ENCODE peak calls at places on chromosomes 16 and 17, in eight cellular contexts. One of them, this sample, is unnamed.

GRCh38 chr16:87790278-87791023 is 24.7 kb upstream of the KLHDC4 start:
- DNase-seq in IMR-90: peak; percentile 33
- DNase-seq in aorta: no peak
- DNase-seq in GM23248: no peak
- DNase-seq in HAP-1: no peak
- DNase-seq in naive thymus-derived CD4-positive, alpha-beta T cell: no peak
- DNase-seq in fibroblast of mammary gland: no peak
- DNase-seq in HL-60: no peak
- DNase-seq in this sample: peak; percentile 88

GRCh38 chr16:21256636-21257035 is 21.5 kb downstream of the CRYM start:
- DNase-seq in HL-60: no peak
- DNase-seq in HAP-1: no peak
- DNase-seq in fibroblast of mammary gland: no peak
- DNase-seq in aorta: no peak
- DNase-seq in GM23248: no peak
- DNase-seq in naive thymus-derived CD4-positive, alpha-beta T cell: no peak
- DNase-seq in IMR-90: no peak
- DNase-seq in this sample: no peak

GRCh38 chr16:55189975-55190636 is 133.9 kb upstream of the IRX6 start:
- DNase-seq in IMR-90: no peak
- DNase-seq in aorta: no peak
- DNase-seq in HAP-1: no peak
- DNase-seq in fibroblast of mammary gland: no peak
- DNase-seq in naive thymus-derived CD4-positive, alpha-beta T cell: no peak
- DNase-seq in HL-60: no peak
- DNase-seq in GM23248: no peak
- DNase-seq in this sample: no peak

GRCh38 chr16:70635356-70636016 is 10.9 kb upstream of the IL34 start:
- DNase-seq in naive thymus-derived CD4-positive, alpha-beta T cell: no peak
- DNase-seq in aorta: no peak
- DNase-seq in IMR-90: peak; percentile 84
- DNase-seq in GM23248: peak; percentile 88
- DNase-seq in fibroblast of mammary gland: peak; percentile 75
- DNase-seq in HL-60: no peak
- DNase-seq in HAP-1: peak; percentile 15
- DNase-seq in this sample: peak; percentile 57

GRCh38 chr16:3654249-3654991 is at the start of gene DNASE1:
- DNase-seq in HL-60: peak; percentile 72
- DNase-seq in IMR-90: peak; percentile 36
- DNase-seq in GM23248: peak; percentile 77
- DNase-seq in aorta: peak; percentile 81
- DNase-seq in naive thymus-derived CD4-positive, alpha-beta T cell: peak; percentile 32
- DNase-seq in fibroblast of mammary gland: peak; percentile 68
- DNase-seq in HAP-1: peak; percentile 46
- DNase-seq in this sample: peak; percentile 78

GRCh38 chr16:11967195-11967911 is 2.3 kb downstream of the TNFRSF17 start:
- DNase-seq in naive thymus-derived CD4-positive, alpha-beta T cell: no peak
- DNase-seq in HL-60: no peak
- DNase-seq in HAP-1: no peak
- DNase-seq in fibroblast of mammary gland: no peak
- DNase-seq in GM23248: no peak
- DNase-seq in aorta: no peak
- DNase-seq in IMR-90: no peak
- DNase-seq in this sample: no peak

GRCh38 chr16:22386976-22387375 is 12.6 kb upstream of the CDR2 start:
- DNase-seq in HAP-1: no peak
- DNase-seq in naive thymus-derived CD4-positive, alpha-beta T cell: no peak
- DNase-seq in aorta: no peak
- DNase-seq in fibroblast of mammary gland: peak; percentile 92
- DNase-seq in IMR-90: peak; percentile 95
- DNase-seq in HL-60: no peak
- DNase-seq in GM23248: peak; percentile 88
- DNase-seq in this sample: no peak

GRCh38 chr16:12086861-12087260 is 110.3 kb downstream of the SNX29 start:
- DNase-seq in fibroblast of mammary gland: no peak
- DNase-seq in aorta: peak; percentile 4
- DNase-seq in naive thymus-derived CD4-positive, alpha-beta T cell: no peak
- DNase-seq in HAP-1: no peak
- DNase-seq in GM23248: no peak
- DNase-seq in IMR-90: no peak
- DNase-seq in HL-60: no peak
- DNase-seq in this sample: no peak

GRCh38 chr16:35735403-35736251 is 2276.2 kb downstream of the TP53TG3F start:
- DNase-seq in HAP-1: no peak
- DNase-seq in GM23248: no peak
- DNase-seq in HL-60: no peak
- DNase-seq in fibroblast of mammary gland: no peak
- DNase-seq in aorta: no peak
- DNase-seq in naive thymus-derived CD4-positive, alpha-beta T cell: no peak
- DNase-seq in IMR-90: no peak
- DNase-seq in this sample: no peak

GRCh38 chr16:19008770-19009169 is 25.0 kb downstream of the TMC7 start:
- DNase-seq in IMR-90: peak; percentile 72
- DNase-seq in naive thymus-derived CD4-positive, alpha-beta T cell: no peak
- DNase-seq in HL-60: peak; percentile 3
- DNase-seq in GM23248: peak; percentile 75
- DNase-seq in aorta: no peak
- DNase-seq in HAP-1: no peak
- DNase-seq in fibroblast of mammary gland: peak; percentile 89
- DNase-seq in this sample: peak; percentile 48

GRCh38 chr17:79065105-79065670 is 9.4 kb upstream of the ENGASE start:
- DNase-seq in naive thymus-derived CD4-positive, alpha-beta T cell: peak; percentile 45
- DNase-seq in HL-60: peak; percentile 50
- DNase-seq in aorta: peak; percentile 53
- DNase-seq in IMR-90: peak; percentile 32
- DNase-seq in fibroblast of mammary gland: peak; percentile 54
- DNase-seq in GM23248: peak; percentile 57
- DNase-seq in HAP-1: peak; percentile 35
- DNase-seq in this sample: peak; percentile 43

GRCh38 chr17:40303706-40304450 is 5.1 kb upstream of the RARA start:
- DNase-seq in naive thymus-derived CD4-positive, alpha-beta T cell: no peak
- DNase-seq in aorta: no peak
- DNase-seq in GM23248: peak; percentile 96
- DNase-seq in HL-60: no peak
- DNase-seq in fibroblast of mammary gland: peak; percentile 81
- DNase-seq in IMR-90: peak; percentile 50
- DNase-seq in HAP-1: no peak
- DNase-seq in this sample: peak; percentile 64

GRCh38 chr16:9599415-9600110 is 508.1 kb downstream of the HAPSTR1 start:
- DNase-seq in HL-60: no peak
- DNase-seq in fibroblast of mammary gland: no peak
- DNase-seq in GM23248: no peak
- DNase-seq in naive thymus-derived CD4-positive, alpha-beta T cell: no peak
- DNase-seq in aorta: no peak
- DNase-seq in IMR-90: no peak
- DNase-seq in HAP-1: no peak
- DNase-seq in this sample: no peak

GRCh38 chr17:7208027-7208571 is 11.5 kb downstream of the DLG4 start:
- DNase-seq in aorta: no peak
- DNase-seq in HL-60: no peak
- DNase-seq in HAP-1: no peak
- DNase-seq in IMR-90: no peak
- DNase-seq in naive thymus-derived CD4-positive, alpha-beta T cell: no peak
- DNase-seq in fibroblast of mammary gland: no peak
- DNase-seq in GM23248: no peak
- DNase-seq in this sample: no peak

GRCh38 chr17:4897785-4898184 is 1.6 kb upstream of the C17orf107 start:
- DNase-seq in IMR-90: no peak
- DNase-seq in naive thymus-derived CD4-positive, alpha-beta T cell: no peak
- DNase-seq in HAP-1: no peak
- DNase-seq in fibroblast of mammary gland: no peak
- DNase-seq in aorta: no peak
- DNase-seq in GM23248: no peak
- DNase-seq in HL-60: no peak
- DNase-seq in this sample: no peak

GRCh38 chr16:14307059-14307531 is 236.0 kb downstream of the MRTFB start:
- DNase-seq in naive thymus-derived CD4-positive, alpha-beta T cell: no peak
- DNase-seq in fibroblast of mammary gland: no peak
- DNase-seq in HL-60: no peak
- DNase-seq in GM23248: peak; percentile 34
- DNase-seq in HAP-1: no peak
- DNase-seq in IMR-90: no peak
- DNase-seq in aorta: peak; percentile 64
- DNase-seq in this sample: no peak

GRCh38 chr16:79970551-79971236 is 370.2 kb upstream of the MAF start:
- DNase-seq in naive thymus-derived CD4-positive, alpha-beta T cell: no peak
- DNase-seq in HAP-1: no peak
- DNase-seq in fibroblast of mammary gland: peak; percentile 25
- DNase-seq in GM23248: peak; percentile 3
- DNase-seq in HL-60: no peak
- DNase-seq in IMR-90: no peak
- DNase-seq in aorta: no peak
- DNase-seq in this sample: peak; percentile 13

GRCh38 chr16:66521951-66522771 is 27.8 kb downstream of the TK2 start:
- DNase-seq in naive thymus-derived CD4-positive, alpha-beta T cell: peak; percentile 53
- DNase-seq in HL-60: peak; percentile 94
- DNase-seq in fibroblast of mammary gland: peak; percentile 67
- DNase-seq in IMR-90: peak; percentile 76
- DNase-seq in HAP-1: no peak
- DNase-seq in aorta: peak; percentile 75
- DNase-seq in GM23248: peak; percentile 75
- DNase-seq in this sample: peak; percentile 81

GRCh38 chr17:73309727-73310555 is 1.9 kb downstream of the CDC42EP4 start:
- DNase-seq in HL-60: peak; percentile 56
- DNase-seq in naive thymus-derived CD4-positive, alpha-beta T cell: no peak
- DNase-seq in fibroblast of mammary gland: no peak
- DNase-seq in IMR-90: no peak
- DNase-seq in GM23248: peak; percentile 58
- DNase-seq in aorta: no peak
- DNase-seq in HAP-1: peak; percentile 58
- DNase-seq in this sample: no peak

GRCh38 chr17:19495828-19496227 is 37.8 kb upstream of the SLC47A1 start:
- DNase-seq in fibroblast of mammary gland: no peak
- DNase-seq in HL-60: no peak
- DNase-seq in GM23248: no peak
- DNase-seq in naive thymus-derived CD4-positive, alpha-beta T cell: no peak
- DNase-seq in aorta: no peak
- DNase-seq in HAP-1: no peak
- DNase-seq in IMR-90: no peak
- DNase-seq in this sample: no peak

GRCh38 chr16:77443834-77444460 is 9.1 kb upstream of the ADAMTS18 start:
- DNase-seq in naive thymus-derived CD4-positive, alpha-beta T cell: no peak
- DNase-seq in HAP-1: no peak
- DNase-seq in HL-60: no peak
- DNase-seq in aorta: no peak
- DNase-seq in GM23248: no peak
- DNase-seq in IMR-90: no peak
- DNase-seq in fibroblast of mammary gland: no peak
- DNase-seq in this sample: no peak

GRCh38 chr17:20063665-20064648 is 54.8 kb downstream of the SPECC1 start:
- DNase-seq in aorta: peak; percentile 90
- DNase-seq in fibroblast of mammary gland: peak; percentile 97
- DNase-seq in HAP-1: peak; percentile 35
- DNase-seq in naive thymus-derived CD4-positive, alpha-beta T cell: no peak
- DNase-seq in HL-60: peak; percentile 89
- DNase-seq in IMR-90: peak; percentile 87
- DNase-seq in GM23248: peak; percentile 93
- DNase-seq in this sample: peak; percentile 85

GRCh38 chr16:87661561-87661960 is 59.3 kb downstream of the JPH3 start:
- DNase-seq in HL-60: peak; percentile 86
- DNase-seq in fibroblast of mammary gland: peak; percentile 36
- DNase-seq in naive thymus-derived CD4-positive, alpha-beta T cell: no peak
- DNase-seq in aorta: no peak
- DNase-seq in GM23248: peak; percentile 69
- DNase-seq in HAP-1: peak; percentile 3
- DNase-seq in IMR-90: peak; percentile 43
- DNase-seq in this sample: peak; percentile 35

GRCh38 chr17:13297198-13297597 is 279.4 kb upstream of the ELAC2 start:
- DNase-seq in fibroblast of mammary gland: no peak
- DNase-seq in HAP-1: no peak
- DNase-seq in naive thymus-derived CD4-positive, alpha-beta T cell: no peak
- DNase-seq in GM23248: no peak
- DNase-seq in aorta: no peak
- DNase-seq in IMR-90: no peak
- DNase-seq in HL-60: no peak
- DNase-seq in this sample: no peak
- H3K4me3 ChIP-seq in fibroblast of mammary gland: no peak overlapping the region
- H3K4me3 ChIP-seq in HAP-1: no peak overlapping the region
- H3K4me3 ChIP-seq in naive thymus-derived CD4-positive, alpha-beta T cell: no peak overlapping the region
- H3K4me3 ChIP-seq in GM23248: no peak overlapping the region
- H3K4me3 ChIP-seq in aorta: no peak overlapping the region
- H3K4me3 ChIP-seq in IMR-90: no peak overlapping the region
- H3K4me3 ChIP-seq in HL-60: no peak overlapping the region
- H3K4me3 ChIP-seq in this sample: no peak overlapping the region

GRCh38 chr17:2068101-2068518 is 13.2 kb downstream of the HIC1 start:
- DNase-seq in naive thymus-derived CD4-positive, alpha-beta T cell: no peak
- DNase-seq in IMR-90: peak; percentile 90
- DNase-seq in HL-60: no peak
- DNase-seq in fibroblast of mammary gland: peak; percentile 88
- DNase-seq in HAP-1: no peak
- DNase-seq in aorta: no peak
- DNase-seq in GM23248: peak; percentile 95
- DNase-seq in this sample: no peak
- H3K4me3 ChIP-seq in naive thymus-derived CD4-positive, alpha-beta T cell: no peak overlapping the region
- H3K4me3 ChIP-seq in IMR-90: no peak overlapping the region
- H3K4me3 ChIP-seq in HL-60: no peak overlapping the region
- H3K4me3 ChIP-seq in fibroblast of mammary gland: no peak overlapping the region
- H3K4me3 ChIP-seq in HAP-1: no peak overlapping the region
- H3K4me3 ChIP-seq in aorta: no peak overlapping the region
- H3K4me3 ChIP-seq in GM23248: no peak overlapping the region
- H3K4me3 ChIP-seq in this sample: no peak overlapping the region

DNA sequence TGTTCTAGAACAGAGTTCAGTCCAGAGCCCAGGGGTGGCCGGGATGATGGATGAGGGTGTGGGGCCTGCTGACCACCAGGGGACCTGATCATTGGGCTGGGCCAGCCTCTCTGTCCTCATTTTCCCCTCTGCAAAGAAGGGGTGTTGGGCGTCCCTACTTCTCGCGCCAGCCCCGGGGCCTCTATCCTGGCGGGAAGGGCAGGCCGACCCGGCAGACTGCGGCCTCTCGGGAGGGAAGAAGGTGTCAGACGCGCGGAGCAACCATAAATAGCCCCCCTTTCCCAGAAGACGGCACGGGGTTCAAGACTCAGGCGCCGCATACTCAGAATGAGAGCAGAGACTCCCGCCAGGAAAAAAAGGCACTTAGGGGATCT is 1.9 kb upstream of the CACNA1G start:
- DNase-seq in naive thymus-derived CD4-positive, alpha-beta T cell: no peak
- DNase-seq in HL-60: no peak
- DNase-seq in GM23248: no peak
- DNase-seq in aorta: no peak
- DNase-seq in fibroblast of mammary gland: no peak
- DNase-seq in IMR-90: no peak
- DNase-seq in HAP-1: no peak
- DNase-seq in this sample: no peak
- H3K4me3 ChIP-seq in naive thymus-derived CD4-positive, alpha-beta T cell: no peak overlapping the region
- H3K4me3 ChIP-seq in HL-60: no peak overlapping the region
- H3K4me3 ChIP-seq in GM23248: no peak overlapping the region
- H3K4me3 ChIP-seq in aorta: no peak overlapping the region
- H3K4me3 ChIP-seq in fibroblast of mammary gland: no peak overlapping the region
- H3K4me3 ChIP-seq in IMR-90: no peak overlapping the region
- H3K4me3 ChIP-seq in HAP-1: no peak overlapping the region
- H3K4me3 ChIP-seq in this sample: no peak overlapping the region

DNA sequence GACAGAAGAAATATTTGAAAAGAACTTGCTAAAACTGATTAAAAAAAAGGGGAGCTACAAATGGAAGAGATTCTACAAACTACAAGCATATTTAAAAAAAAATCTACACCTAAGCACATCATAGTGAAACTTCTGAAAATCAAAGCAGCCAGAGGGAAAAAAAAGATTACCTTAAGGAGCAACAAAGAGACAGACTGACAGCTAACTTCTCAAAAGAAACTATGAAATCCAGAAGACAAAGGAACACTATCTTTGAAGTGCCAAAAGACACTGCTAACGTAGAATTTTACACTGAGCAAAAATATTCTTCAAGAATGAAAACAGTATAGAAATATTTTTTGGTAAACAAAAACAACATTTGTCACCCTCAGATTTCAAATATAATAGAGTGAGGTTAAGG is 151.2 kb downstream of the MYO1D start:
- DNase-seq in naive thymus-derived CD4-positive, alpha-beta T cell: no peak
- DNase-seq in HAP-1: no peak
- DNase-seq in HL-60: no peak
- DNase-seq in GM23248: no peak
- DNase-seq in IMR-90: no peak
- DNase-seq in aorta: no peak
- DNase-seq in fibroblast of mammary gland: no peak
- DNase-seq in this sample: no peak
- H3K4me3 ChIP-seq in naive thymus-derived CD4-positive, alpha-beta T cell: no peak overlapping the region
- H3K4me3 ChIP-seq in HAP-1: no peak overlapping the region
- H3K4me3 ChIP-seq in HL-60: no peak overlapping the region
- H3K4me3 ChIP-seq in GM23248: no peak overlapping the region
- H3K4me3 ChIP-seq in IMR-90: no peak overlapping the region
- H3K4me3 ChIP-seq in aorta: no peak overlapping the region
- H3K4me3 ChIP-seq in fibroblast of mammary gland: no peak overlapping the region
- H3K4me3 ChIP-seq in this sample: no peak overlapping the region

This sample was measured in epithelial cell of esophagus.